ENCODE peak calls at places on chromosomes 16 and 17, in five cellular contexts. B, X, P, J and K are unnamed samples.

GRCh38 chr16:4976079-4976478 is 17.9 kb downstream of the SEC14L5 start:
- DNase-seq in X (peak; percentile 57), B (no peak), P (no peak), J (no peak), K (no peak)

GRCh38 chr17:47267354-47267828 is 13.8 kb downstream of the ITGB3 start:
- DNase-seq in B (no peak), X (no peak), J (no peak), P (no peak), K (no peak)

GRCh38 chr16:11560701-11561439 is 25.8 kb downstream of the LITAF start:
- DNase-seq in J (no peak), X (no peak), P (no peak), B (no peak), K (no peak)

GRCh38 chr16:22027633-22028032 is 19.7 kb downstream of the MOSMO start:
- DNase-seq in X (no peak), J (no peak), P (no peak), B (no peak), K (no peak)

GRCh38 chr16:86889974-86890373 is 311.6 kb downstream of the FOXL1 start:
- DNase-seq in P (no peak), B (no peak), J (no peak), X (no peak), K (no peak)

GRCh38 chr16:49352923-49353322 is 20.7 kb upstream of the C16orf78 start:
- DNase-seq in P (no peak), B (no peak), J (no peak), X (no peak), K (no peak)

GRCh38 chr16:13083687-13084086 is 182.3 kb downstream of the SHISA9 start:
- DNase-seq in J (no peak), P (no peak), X (no peak), B (no peak), K (no peak)

GRCh38 chr17:72176902-72177660 is 56.3 kb downstream of the SOX9 start:
- DNase-seq in P (no peak), J (no peak), X (no peak), B (no peak), K (no peak)

GRCh38 chr16:57736419-57737281 is 1.1 kb downstream of the KATNB1 start:
- DNase-seq in B (no peak), P (peak; percentile 46), J (no peak), X (no peak), K (no peak)

GRCh38 chr16:12145918-12146317 is 169.4 kb downstream of the SNX29 start:
- DNase-seq in X (no peak), P (no peak), B (no peak), J (no peak), K (no peak)

GRCh38 chr17:40515491-40516041 is 14.1 kb upstream of the TNS4 start:
- DNase-seq in P (no peak), X (no peak), J (no peak), B (peak; percentile 48), K (no peak)

GRCh38 chr17:50270430-50271172 is 3.7 kb upstream of the TMEM92 start:
- DNase-seq in P (peak; percentile 27), B (peak; percentile 80), J (no peak), X (no peak), K (no peak)

GRCh38 chr17:50272711-50273653 is 1.3 kb upstream of the TMEM92 start:
- DNase-seq in B (peak; percentile 75), X (no peak), P (peak; percentile 62), J (no peak), K (no peak)

GRCh38 chr17:50273654-50274040 is 619 bp upstream of the TMEM92 start:
- DNase-seq in J (no peak), B (peak; percentile 57), X (no peak), P (no peak), K (no peak)

GRCh38 chr17:50271173-50271750 is 3.0 kb upstream of the TMEM92 start:
- DNase-seq in J (no peak), X (no peak), P (no peak), B (no peak), K (no peak)

DNA sequence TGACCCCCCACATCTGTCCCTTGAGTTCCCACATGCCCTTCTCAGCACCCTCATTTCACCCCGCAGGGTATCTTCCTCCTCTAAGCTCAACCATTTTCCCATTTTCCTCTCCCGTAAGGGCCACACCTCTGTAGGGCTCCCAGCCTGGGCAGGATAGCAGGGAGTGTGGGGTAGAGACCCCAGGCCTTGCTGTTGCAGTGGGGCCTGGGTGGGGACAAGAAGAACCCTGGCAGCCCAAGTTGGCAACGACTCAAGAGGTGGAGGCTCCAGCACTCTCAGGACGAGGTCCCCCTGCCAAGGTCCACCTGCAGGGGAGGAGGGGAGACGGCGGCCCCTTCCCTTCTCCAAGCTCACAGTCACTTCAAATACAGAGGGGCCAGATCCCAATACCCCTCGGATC is 2.0 kb upstream of the TMEM92 start:
- DNase-seq in B (peak; percentile 61), J (no peak), P (no peak), X (no peak), K (no peak)
- H3K4me3 ChIP-seq in B (peak overlapping the region; percentile 65), J (peak overlapping the region; percentile 72), P (peak overlapping the region; percentile 64), X (no peak overlapping the region), K (no peak overlapping the region)

GRCh38 chr16:23689442-23690187 is 10.9 kb downstream of the PLK1 start:
- DNase-seq in B (no peak), X (no peak), P (no peak), J (no peak), K (no peak)

GRCh38 chr16:23687034-23687808 is 8.5 kb downstream of the PLK1 start:
- DNase-seq in P (no peak), J (no peak), X (no peak), B (no peak), K (no peak)

GRCh38 chr16:23692190-23692837 is 13.6 kb downstream of the PLK1 start:
- DNase-seq in P (no peak), X (no peak), B (no peak), J (no peak), K (no peak)

GRCh38 chr16:23691483-23692189 is 12.9 kb downstream of the PLK1 start:
- DNase-seq in X (no peak), B (no peak), J (no peak), P (no peak), K (no peak)

DNA sequence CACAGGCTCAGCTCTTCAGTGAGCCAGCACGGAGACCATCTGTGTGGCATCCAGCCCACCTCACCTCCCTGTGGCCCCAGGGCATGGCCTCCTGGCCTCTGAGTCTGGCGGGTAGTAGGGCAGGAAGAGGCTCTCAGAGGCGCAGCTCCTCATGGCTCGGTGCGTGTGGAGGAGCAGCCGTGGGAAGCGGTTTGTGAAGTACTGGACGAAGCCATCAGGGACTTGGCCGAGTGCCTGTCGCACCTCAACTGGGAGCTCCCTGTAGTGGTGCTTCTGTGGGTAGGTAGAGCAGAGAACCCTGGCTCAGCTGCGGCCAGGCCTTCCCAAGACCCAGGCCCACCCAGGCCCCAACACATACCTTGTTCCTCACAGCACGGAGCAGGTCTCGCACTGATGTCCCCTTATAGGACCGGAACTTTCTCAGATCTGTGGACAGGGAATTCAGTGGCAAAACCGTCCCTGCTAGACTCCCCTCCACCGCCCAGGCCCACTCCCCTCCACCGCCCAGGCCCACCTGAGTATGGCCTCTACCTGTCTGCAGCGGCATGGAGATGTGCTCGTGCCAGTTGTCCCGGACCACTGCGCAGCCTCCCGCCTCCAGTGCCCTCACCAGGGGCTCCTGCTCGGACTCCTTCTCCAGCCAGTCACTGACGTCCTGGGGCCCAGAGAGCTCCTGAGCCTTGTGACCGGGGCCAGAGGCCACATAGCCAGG is 12.2 kb downstream of the PLK1 start:
- DNase-seq in X (no peak), J (no peak), P (no peak), B (no peak), K (no peak)
- TF ChIP-seq POLR2AphosphoS5 in X (no peak), J (no peak), P (no peak), B (no peak), K (no peak)

GRCh38 chr16:53434436-53435065 is at the start of gene RBL2:
- DNase-seq in J (no peak), B (peak; percentile 89), X (no peak), P (peak; percentile 87), K (peak; percentile 80)
- H3K4me3 ChIP-seq in J (peak within 1 kb of the TSS; percentile 100), B (peak within 1 kb of the TSS; percentile 97), X (peak within 1 kb of the TSS; percentile 89), P (peak within 1 kb of the TSS; percentile 100), K (peak within 1 kb of the TSS; percentile 100)

GRCh38 chr16:29806096-29806579 is at the start of gene MAZ:
- DNase-seq in B (no peak), P (no peak), J (no peak), X (no peak), K (no peak)

GRCh38 chr16:29805232-29806095 is 865 bp upstream of the MAZ start:
- DNase-seq in B (peak; percentile 99), J (no peak), P (peak; percentile 98), X (peak; percentile 76), K (peak; percentile 97)

GRCh38 chr16:29807426-29808218 is 1.3 kb downstream of the MAZ start:
- DNase-seq in P (peak; percentile 89), B (peak; percentile 94), J (no peak), X (no peak), K (peak; percentile 90)

GRCh38 chr16:29808219-29808900 is 2.0 kb downstream of the MAZ start:
- DNase-seq in B (no peak), X (no peak), P (no peak), J (no peak), K (no peak)

DNA sequence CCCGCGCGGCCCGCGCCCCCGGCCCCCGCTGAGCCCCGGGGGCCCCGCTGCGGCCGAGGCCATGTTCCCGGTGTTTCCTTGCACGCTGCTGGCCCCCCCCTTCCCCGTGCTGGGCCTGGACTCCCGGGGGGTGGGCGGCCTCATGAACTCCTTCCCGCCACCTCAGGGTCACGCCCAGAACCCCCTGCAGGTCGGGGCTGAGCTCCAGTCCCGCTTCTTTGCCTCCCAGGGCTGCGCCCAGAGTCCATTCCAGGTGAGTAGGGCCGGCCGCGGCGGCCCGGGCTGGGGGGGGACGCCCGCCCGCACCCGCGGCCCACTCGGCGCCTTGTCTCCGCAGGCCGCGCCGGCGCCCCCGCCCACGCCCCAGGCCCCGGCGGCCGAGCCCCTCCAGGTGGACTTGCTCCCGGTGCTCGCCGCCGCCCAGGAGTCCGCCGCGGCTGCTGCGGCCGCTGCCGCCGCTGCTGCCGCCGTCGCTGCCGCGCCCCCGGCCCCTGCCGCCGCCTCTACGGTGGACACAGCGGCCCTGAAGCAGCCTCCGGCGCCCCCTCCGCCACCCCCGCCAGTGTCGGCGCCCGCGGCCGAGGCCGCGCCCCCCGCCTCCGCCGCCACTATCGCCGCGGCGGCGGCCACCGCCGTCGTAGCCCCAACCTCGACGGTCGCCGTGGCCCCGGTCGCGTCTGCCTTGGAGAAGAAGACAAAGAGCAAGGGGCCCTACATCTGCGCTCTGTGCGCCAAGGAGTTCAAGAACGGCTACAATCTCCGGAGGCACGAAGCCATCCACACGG is 504 bp downstream of the MAZ start:
- DNase-seq in J (no peak), X (no peak), B (peak; percentile 83), P (peak; percentile 44), K (peak; percentile 29)
- TF ChIP-seq POLR2AphosphoS5 in J (no peak), X (no peak), B (no peak), P (no peak), K (no peak)

GRCh38 chr16:2815299-2815771 is 1.7 kb upstream of the PRSS21 start:
- DNase-seq in B (peak; percentile 36), X (no peak), J (no peak), P (no peak), K (no peak)

GRCh38 chr16:2816751-2817495 is at the start of gene PRSS21:
- DNase-seq in J (no peak), P (no peak), B (peak; percentile 50), X (no peak), K (no peak)

GRCh38 chr16:2819179-2819938 is 2.3 kb downstream of the PRSS21 start:
- DNase-seq in B (peak; percentile 46), J (no peak), X (no peak), P (no peak), K (no peak)

GRCh38 chr16:2818278-2818876 is 1.3 kb downstream of the PRSS21 start:
- DNase-seq in B (peak; percentile 39), X (no peak), P (no peak), J (no peak), K (no peak)

GRCh38 chr16:2817496-2818277 is 650 bp downstream of the PRSS21 start:
- DNase-seq in B (peak; percentile 57), J (no peak), P (no peak), X (no peak), K (no peak)
- H3K4me3 ChIP-seq in B (no peak overlapping the region), J (no peak overlapping the region), P (no peak overlapping the region), X (peak overlapping the region; percentile 58), K (no peak overlapping the region)